ENCODE peak calls at places on chromosomes 3 and 15, in nine cellular contexts. I, J, R, G, H, M, C, V and T are unnamed samples.

GRCh38 chr3:43582876-43583275 is 38.9 kb downstream of the ANO10 start:
- DNase-seq in I (no peak), J (no peak), R (no peak), G (no peak), H (no peak), M (no peak), C (no peak), V (no peak), T (no peak)

GRCh38 chr3:184311633-184312032 is 2.8 kb upstream of the EIF4G1 start:
- DNase-seq in I (no peak), J (no peak), R (no peak), G (no peak), H (no peak), M (no peak), C (no peak), V (no peak), T (no peak)

GRCh38 chr3:137105277-137105977 is 147.6 kb downstream of the IL20RB start:
- DNase-seq in I (no peak), J (peak; percentile 85), R (no peak), G (peak; percentile 0), H (peak; percentile 4), M (peak; percentile 35), C (peak; percentile 42), V (no peak), T (no peak)

GRCh38 chr15:90750186-90750585 is 33.0 kb downstream of the BLM start:
- DNase-seq in I (peak; percentile 9), J (no peak), R (no peak), G (no peak), H (no peak), M (no peak), C (no peak), V (no peak), T (no peak)

GRCh38 chr3:182937293-182938051 is 42.9 kb downstream of the DCUN1D1 start:
- DNase-seq in I (no peak), J (no peak), R (no peak), G (peak; percentile 60), H (no peak), M (no peak), C (no peak), V (no peak), T (no peak)

GRCh38 chr3:186102687-186103086 is 6.2 kb downstream of the ETV5 start:
- DNase-seq in I (no peak), J (no peak), R (peak; percentile 26), G (no peak), H (no peak), M (no peak), C (no peak), V (no peak), T (no peak)

GRCh38 chr15:85743392-85744045 is 51.2 kb downstream of the KLHL25 start:
- DNase-seq in I (no peak), J (no peak), R (no peak), G (peak; percentile 59), H (no peak), M (no peak), C (no peak), V (no peak), T (no peak)

GRCh38 chr15:100903191-100903590 is 16.0 kb upstream of the LRRK1 start:
- DNase-seq in I (no peak), J (peak; percentile 24), R (no peak), G (no peak), H (no peak), M (no peak), C (no peak), V (no peak), T (no peak)

GRCh38 chr3:23659840-23660430 is 145.8 kb upstream of the UBE2E1 start:
- DNase-seq in I (no peak), J (no peak), R (no peak), G (no peak), H (peak; percentile 4), M (no peak), C (no peak), V (no peak), T (no peak)

GRCh38 chr3:174413057-174413912 is 445.8 kb upstream of the NAALADL2 start:
- DNase-seq in I (no peak), J (no peak), R (no peak), G (no peak), H (no peak), M (no peak), C (no peak), V (no peak), T (no peak)

GRCh38 chr3:171874879-171875278 is 31.7 kb downstream of the TMEM212 start:
- DNase-seq in I (no peak), J (no peak), R (no peak), G (no peak), H (no peak), M (no peak), C (no peak), V (no peak), T (no peak)

GRCh38 chr15:39591141-39591895 is 10.4 kb downstream of the THBS1 start:
- DNase-seq in I (no peak), J (no peak), R (no peak), G (no peak), H (no peak), M (no peak), C (no peak), V (no peak), T (no peak)

GRCh38 chr15:41811432-41812195 is 16.3 kb upstream of the JMJD7 start:
- DNase-seq in I (peak; percentile 61), J (peak; percentile 90), R (peak; percentile 86), G (no peak), H (peak; percentile 54), M (peak; percentile 89), C (peak; percentile 80), V (peak; percentile 61), T (peak; percentile 55)

GRCh38 chr15:100786139-100786531 is 93.5 kb upstream of the ALDH1A3 start:
- DNase-seq in I (no peak), J (no peak), R (no peak), G (no peak), H (no peak), M (no peak), C (no peak), V (no peak), T (no peak)

GRCh38 chr3:125160911-125161371 is 51.6 kb downstream of the SLC12A8 start:
- DNase-seq in I (no peak), J (peak; percentile 38), R (no peak), G (no peak), H (no peak), M (no peak), C (no peak), V (no peak), T (no peak)

GRCh38 chr3:15443826-15444524 is 16.6 kb downstream of the EAF1 start:
- DNase-seq in I (no peak), J (no peak), R (no peak), G (no peak), H (no peak), M (no peak), C (no peak), V (no peak), T (no peak)

GRCh38 chr3:148036331-148036881 is 627.2 kb downstream of the ZIC1 start:
- DNase-seq in I (no peak), J (no peak), R (no peak), G (no peak), H (no peak), M (no peak), C (no peak), V (no peak), T (no peak)

GRCh38 chr3:152126260-152126659 is 142.5 kb upstream of the MBNL1 start:
- DNase-seq in I (no peak), J (no peak), R (no peak), G (no peak), H (no peak), M (no peak), C (no peak), V (no peak), T (no peak)

GRCh38 chr3:138468886-138469285 is 34.5 kb downstream of the ESYT3 start:
- DNase-seq in I (no peak), J (peak; percentile 38), R (no peak), G (no peak), H (no peak), M (no peak), C (no peak), V (no peak), T (no peak)